ENCODE peak calls at places on chromosome 15, in eight cellular contexts. N, Y, T, S, X, E, V and P are unnamed samples.

GRCh38 chr15:30990451-30991300 is 752 bp downstream of the MTMR10 start:
- DNase-seq in T (no peak), S (no peak), N (no peak), E (peak), X (no peak), V (no peak), Y (no peak), P (peak)

GRCh38 chr15:101001796-101002195 is 82.6 kb downstream of the LRRK1 start:
- DNase-seq in E (no peak), T (no peak), Y (no peak), N (no peak), S (no peak), V (no peak), X (no peak), P (no peak)

GRCh38 chr15:64340355-64340754 is 15.6 kb downstream of the CSNK1G1 start:
- DNase-seq in S (no peak), N (no peak), X (no peak), Y (no peak), E (no peak), T (no peak), V (no peak), P (no peak)

GRCh38 chr15:74144153-74144775 is 13.9 kb downstream of the ISLR2 start:
- DNase-seq in T (no peak), E (no peak), S (no peak), X (no peak), V (no peak), Y (no peak), N (no peak), P (no peak)

GRCh38 chr15:67379530-67379929 is 124.9 kb downstream of the IQCH start:
- DNase-seq in S (no peak), N (no peak), E (no peak), Y (no peak), V (no peak), X (no peak), T (no peak), P (no peak)

GRCh38 chr15:63203451-63204090 is 14.2 kb downstream of the RAB8B start:
- DNase-seq in Y (no peak), S (no peak), E (no peak), X (no peak), N (no peak), T (no peak), V (no peak), P (no peak)

GRCh38 chr15:70466895-70467529 is 296.3 kb downstream of the UACA start:
- DNase-seq in N (peak), X (peak), T (peak), Y (no peak), E (peak), S (peak), V (peak), P (peak)

GRCh38 chr15:82911458-82911857 is 41.1 kb downstream of the HOMER2 start:
- DNase-seq in E (no peak), V (no peak), N (no peak), S (no peak), T (no peak), Y (no peak), X (no peak), P (no peak)

GRCh38 chr15:42704492-42704926 is 32.4 kb downstream of the CDAN1 start:
- DNase-seq in V (peak), X (peak), E (peak), Y (peak), N (peak), S (no peak), T (no peak), P (peak)

GRCh38 chr15:55587321-55588069 is 650 bp downstream of the PYGO1 start:
- DNase-seq in V (peak), Y (no peak), X (peak), S (no peak), E (no peak), T (peak), N (peak), P (peak)

GRCh38 chr15:93779341-93779740 is 452.0 kb upstream of the MCTP2 start:
- DNase-seq in V (no peak), N (no peak), Y (no peak), S (no peak), T (no peak), E (no peak), X (no peak), P (no peak)

GRCh38 chr15:82135645-82136044 is 89.8 kb upstream of the MEX3B start:
- DNase-seq in T (no peak), S (no peak), V (no peak), E (no peak), Y (no peak), X (peak), N (no peak), P (no peak)

GRCh38 chr15:65032823-65033537 is 3.5 kb upstream of the MTFMT start:
- DNase-seq in S (peak), T (peak), E (peak), V (peak), X (no peak), Y (no peak), N (peak), P (peak)

GRCh38 chr15:57133127-57133968 is 214.9 kb downstream of the TCF12 start:
- DNase-seq in S (no peak), N (no peak), E (no peak), Y (no peak), V (no peak), T (no peak), X (no peak), P (peak)